ENCODE peak calls at places on chromosomes 1 and 21, in seven cellular contexts. One of them, this sample, is unnamed.

GRCh38 chr1:240776237-240776636 is 164.3 kb upstream of the GREM2 start:
- DNase-seq in CD8-positive, alpha-beta memory T cell: no peak
- DNase-seq in tibial nerve: no peak
- DNase-seq in mesendoderm: no peak
- DNase-seq in H1: no peak
- DNase-seq in tibial artery: no peak
- DNase-seq in IMR-90: no peak
- DNase-seq in this sample: no peak

GRCh38 chr1:37817481-37817880 is 9.5 kb upstream of the YRDC start:
- DNase-seq in tibial nerve: no peak
- DNase-seq in H1: no peak
- DNase-seq in mesendoderm: peak; percentile 64
- DNase-seq in tibial artery: no peak
- DNase-seq in IMR-90: peak; percentile 40
- DNase-seq in CD8-positive, alpha-beta memory T cell: no peak
- DNase-seq in this sample: peak; percentile 48

GRCh38 chr21:46388896-46389295 is 64.9 kb downstream of the PCNT start:
- DNase-seq in tibial nerve: no peak
- DNase-seq in H1: no peak
- DNase-seq in IMR-90: no peak
- DNase-seq in mesendoderm: no peak
- DNase-seq in tibial artery: no peak
- DNase-seq in CD8-positive, alpha-beta memory T cell: no peak
- DNase-seq in this sample: no peak

GRCh38 chr1:21335750-21336168 is 45.5 kb upstream of the ECE1 start:
- DNase-seq in tibial artery: no peak
- DNase-seq in IMR-90: no peak
- DNase-seq in tibial nerve: no peak
- DNase-seq in CD8-positive, alpha-beta memory T cell: no peak
- DNase-seq in mesendoderm: no peak
- DNase-seq in H1: no peak
- DNase-seq in this sample: peak; percentile 29

GRCh38 chr1:215277537-215277936 is 195.0 kb downstream of the KCNK2 start:
- DNase-seq in mesendoderm: no peak
- DNase-seq in tibial artery: no peak
- DNase-seq in tibial nerve: no peak
- DNase-seq in CD8-positive, alpha-beta memory T cell: no peak
- DNase-seq in H1: no peak
- DNase-seq in IMR-90: peak; percentile 64
- DNase-seq in this sample: no peak

GRCh38 chr1:245895455-245895959 is 611.6 kb downstream of the SMYD3 start:
- DNase-seq in mesendoderm: no peak
- DNase-seq in tibial artery: no peak
- DNase-seq in IMR-90: no peak
- DNase-seq in tibial nerve: no peak
- DNase-seq in CD8-positive, alpha-beta memory T cell: no peak
- DNase-seq in H1: no peak
- DNase-seq in this sample: no peak

GRCh38 chr1:203593723-203594122 is 32.9 kb upstream of the ATP2B4 start:
- DNase-seq in tibial artery: no peak
- DNase-seq in CD8-positive, alpha-beta memory T cell: peak; percentile 29
- DNase-seq in tibial nerve: no peak
- DNase-seq in mesendoderm: peak; percentile 74
- DNase-seq in IMR-90: peak; percentile 72
- DNase-seq in H1: peak; percentile 63
- DNase-seq in this sample: no peak

GRCh38 chr1:93516164-93516563 is 68.2 kb downstream of the FNBP1L start:
- DNase-seq in CD8-positive, alpha-beta memory T cell: no peak
- DNase-seq in IMR-90: no peak
- DNase-seq in mesendoderm: peak; percentile 25
- DNase-seq in H1: no peak
- DNase-seq in tibial nerve: no peak
- DNase-seq in tibial artery: no peak
- DNase-seq in this sample: no peak

GRCh38 chr1:228914700-228915099 is 179.4 kb downstream of the RHOU start:
- DNase-seq in tibial artery: no peak
- DNase-seq in H1: no peak
- DNase-seq in CD8-positive, alpha-beta memory T cell: no peak
- DNase-seq in tibial nerve: no peak
- DNase-seq in IMR-90: no peak
- DNase-seq in mesendoderm: no peak
- DNase-seq in this sample: no peak

GRCh38 chr1:93979718-93980319 is 70.6 kb upstream of the GCLM start:
- DNase-seq in mesendoderm: no peak
- DNase-seq in tibial nerve: no peak
- DNase-seq in CD8-positive, alpha-beta memory T cell: no peak
- DNase-seq in IMR-90: peak; percentile 69
- DNase-seq in tibial artery: no peak
- DNase-seq in H1: no peak
- DNase-seq in this sample: no peak

GRCh38 chr1:166164995-166165660 is 1.7 kb downstream of the FAM78B start:
- DNase-seq in H1: peak; percentile 83
- DNase-seq in CD8-positive, alpha-beta memory T cell: no peak
- DNase-seq in mesendoderm: peak; percentile 84
- DNase-seq in IMR-90: peak; percentile 28
- DNase-seq in tibial artery: peak; percentile 66
- DNase-seq in tibial nerve: peak; percentile 15
- DNase-seq in this sample: no peak

GRCh38 chr1:6367381-6368007 is 26.1 kb downstream of the ACOT7 start:
- DNase-seq in H1: no peak
- DNase-seq in tibial artery: no peak
- DNase-seq in CD8-positive, alpha-beta memory T cell: no peak
- DNase-seq in IMR-90: peak; percentile 51
- DNase-seq in mesendoderm: no peak
- DNase-seq in tibial nerve: no peak
- DNase-seq in this sample: no peak

GRCh38 chr1:187617776-187618175 is 789.0 kb downstream of the PLA2G4A start:
- DNase-seq in IMR-90: no peak
- DNase-seq in tibial nerve: no peak
- DNase-seq in tibial artery: no peak
- DNase-seq in mesendoderm: no peak
- DNase-seq in H1: no peak
- DNase-seq in CD8-positive, alpha-beta memory T cell: no peak
- DNase-seq in this sample: no peak

GRCh38 chr1:36160949-36161485 is 5.1 kb downstream of the MAP7D1 start:
- DNase-seq in mesendoderm: peak; percentile 86
- DNase-seq in tibial artery: peak; percentile 85
- DNase-seq in tibial nerve: peak; percentile 40
- DNase-seq in IMR-90: peak; percentile 71
- DNase-seq in CD8-positive, alpha-beta memory T cell: peak; percentile 77
- DNase-seq in H1: peak; percentile 82
- DNase-seq in this sample: peak; percentile 31

GRCh38 chr21:14533555-14534400 is 12.3 kb downstream of the SAMSN1 start:
- DNase-seq in mesendoderm: peak; percentile 8
- DNase-seq in IMR-90: no peak
- DNase-seq in tibial nerve: no peak
- DNase-seq in tibial artery: no peak
- DNase-seq in H1: no peak
- DNase-seq in CD8-positive, alpha-beta memory T cell: peak; percentile 23
- DNase-seq in this sample: no peak

GRCh38 chr1:41935226-41935625 is 16.5 kb upstream of the HIVEP3 start:
- DNase-seq in H1: no peak
- DNase-seq in CD8-positive, alpha-beta memory T cell: no peak
- DNase-seq in tibial nerve: no peak
- DNase-seq in mesendoderm: no peak
- DNase-seq in tibial artery: no peak
- DNase-seq in IMR-90: peak; percentile 34
- DNase-seq in this sample: no peak

GRCh38 chr1:3113741-3114056 is 44.7 kb downstream of the PRDM16 start:
- DNase-seq in mesendoderm: no peak
- DNase-seq in CD8-positive, alpha-beta memory T cell: no peak
- DNase-seq in IMR-90: no peak
- DNase-seq in tibial artery: no peak
- DNase-seq in tibial nerve: no peak
- DNase-seq in H1: no peak
- DNase-seq in this sample: no peak
- H3K27ac ChIP-seq in mesendoderm: no peak overlapping the region
- H3K27ac ChIP-seq in CD8-positive, alpha-beta memory T cell: no peak overlapping the region
- H3K27ac ChIP-seq in IMR-90: no peak overlapping the region
- H3K27ac ChIP-seq in tibial artery: peak overlapping the region; percentile 51
- H3K27ac ChIP-seq in tibial nerve: peak overlapping the region; percentile 88
- H3K27ac ChIP-seq in H1: no peak overlapping the region
- H3K27ac ChIP-seq in this sample: no peak overlapping the region

GRCh38 chr1:156081174-156082110 is 823 bp downstream of the MEX3A start:
- DNase-seq in IMR-90: peak; percentile 35
- DNase-seq in H1: no peak
- DNase-seq in CD8-positive, alpha-beta memory T cell: no peak
- DNase-seq in mesendoderm: peak; percentile 69
- DNase-seq in tibial artery: no peak
- DNase-seq in tibial nerve: no peak
- DNase-seq in this sample: no peak
- H3K27ac ChIP-seq in IMR-90: peak overlapping the region; percentile 91
- H3K27ac ChIP-seq in H1: peak overlapping the region; percentile 86
- H3K27ac ChIP-seq in CD8-positive, alpha-beta memory T cell: no peak overlapping the region
- H3K27ac ChIP-seq in mesendoderm: peak overlapping the region; percentile 92
- H3K27ac ChIP-seq in tibial artery: no peak overlapping the region
- H3K27ac ChIP-seq in tibial nerve: peak overlapping the region; percentile 18
- H3K27ac ChIP-seq in this sample: no peak overlapping the region

GRCh38 chr1:43207229-43207853 is 35.2 kb downstream of the CFAP57 start:
- DNase-seq in tibial nerve: no peak
- DNase-seq in H1: no peak
- DNase-seq in IMR-90: peak; percentile 70
- DNase-seq in mesendoderm: peak; percentile 46
- DNase-seq in tibial artery: no peak
- DNase-seq in CD8-positive, alpha-beta memory T cell: no peak
- DNase-seq in this sample: no peak
- H3K27ac ChIP-seq in tibial nerve: no peak overlapping the region
- H3K27ac ChIP-seq in H1: peak overlapping the region; percentile 56
- H3K27ac ChIP-seq in IMR-90: peak overlapping the region; percentile 97
- H3K27ac ChIP-seq in mesendoderm: peak overlapping the region; percentile 90
- H3K27ac ChIP-seq in tibial artery: no peak overlapping the region
- H3K27ac ChIP-seq in CD8-positive, alpha-beta memory T cell: no peak overlapping the region
- H3K27ac ChIP-seq in this sample: no peak overlapping the region

GRCh38 chr1:43847290-43847689 is 86.3 kb upstream of the ARTN start:
- DNase-seq in CD8-positive, alpha-beta memory T cell: no peak
- DNase-seq in tibial artery: no peak
- DNase-seq in mesendoderm: no peak
- DNase-seq in tibial nerve: no peak
- DNase-seq in IMR-90: no peak
- DNase-seq in H1: no peak
- DNase-seq in this sample: no peak
- H3K27ac ChIP-seq in CD8-positive, alpha-beta memory T cell: no peak overlapping the region
- H3K27ac ChIP-seq in tibial artery: no peak overlapping the region
- H3K27ac ChIP-seq in mesendoderm: no peak overlapping the region
- H3K27ac ChIP-seq in tibial nerve: no peak overlapping the region
- H3K27ac ChIP-seq in IMR-90: no peak overlapping the region
- H3K27ac ChIP-seq in H1: no peak overlapping the region
- H3K27ac ChIP-seq in this sample: no peak overlapping the region

DNA sequence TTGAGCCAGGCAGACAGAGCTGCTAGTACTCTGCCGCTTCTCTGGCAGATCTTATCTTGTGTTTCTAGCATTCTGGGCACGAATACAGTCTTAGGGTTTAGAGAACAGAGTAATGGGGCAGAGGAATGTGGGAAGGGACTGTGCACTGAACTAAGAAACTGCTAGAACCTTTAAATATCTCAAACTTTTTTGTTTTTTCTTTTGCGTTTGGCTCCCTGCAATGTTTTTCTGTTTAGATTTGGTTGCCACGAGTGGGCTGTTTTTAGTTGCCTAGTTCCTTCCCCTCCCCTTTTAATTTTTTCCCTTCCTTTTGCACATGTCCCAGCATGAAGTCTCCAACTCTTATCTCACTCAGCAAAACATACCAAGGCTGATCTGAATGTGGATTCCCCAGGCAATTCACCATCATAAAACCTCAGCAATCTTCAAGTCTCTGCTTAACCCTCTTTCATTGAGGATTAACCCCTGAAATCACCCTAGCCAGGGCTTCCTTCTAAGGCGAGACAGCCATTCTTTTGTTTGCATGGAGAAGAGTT is 3.1 kb upstream of the ATF3 start:
- DNase-seq in tibial nerve: no peak
- DNase-seq in tibial artery: no peak
- DNase-seq in IMR-90: no peak
- DNase-seq in H1: no peak
- DNase-seq in CD8-positive, alpha-beta memory T cell: no peak
- DNase-seq in mesendoderm: peak; percentile 60
- DNase-seq in this sample: no peak
- H3K27ac ChIP-seq in tibial nerve: peak overlapping the region; percentile 85
- H3K27ac ChIP-seq in tibial artery: peak overlapping the region; percentile 99
- H3K27ac ChIP-seq in IMR-90: no peak overlapping the region
- H3K27ac ChIP-seq in H1: no peak overlapping the region
- H3K27ac ChIP-seq in CD8-positive, alpha-beta memory T cell: no peak overlapping the region
- H3K27ac ChIP-seq in mesendoderm: peak overlapping the region; percentile 49
- H3K27ac ChIP-seq in this sample: no peak overlapping the region

GRCh38 chr1:77950873-77951272 is 28.0 kb downstream of the FUBP1 start:
- DNase-seq in IMR-90: no peak
- DNase-seq in tibial artery: no peak
- DNase-seq in mesendoderm: no peak
- DNase-seq in tibial nerve: no peak
- DNase-seq in CD8-positive, alpha-beta memory T cell: no peak
- DNase-seq in H1: no peak
- DNase-seq in this sample: no peak
- H3K27ac ChIP-seq in IMR-90: no peak overlapping the region
- H3K27ac ChIP-seq in tibial artery: no peak overlapping the region
- H3K27ac ChIP-seq in mesendoderm: no peak overlapping the region
- H3K27ac ChIP-seq in tibial nerve: no peak overlapping the region
- H3K27ac ChIP-seq in CD8-positive, alpha-beta memory T cell: no peak overlapping the region
- H3K27ac ChIP-seq in H1: no peak overlapping the region
- H3K27ac ChIP-seq in this sample: no peak overlapping the region

DNA sequence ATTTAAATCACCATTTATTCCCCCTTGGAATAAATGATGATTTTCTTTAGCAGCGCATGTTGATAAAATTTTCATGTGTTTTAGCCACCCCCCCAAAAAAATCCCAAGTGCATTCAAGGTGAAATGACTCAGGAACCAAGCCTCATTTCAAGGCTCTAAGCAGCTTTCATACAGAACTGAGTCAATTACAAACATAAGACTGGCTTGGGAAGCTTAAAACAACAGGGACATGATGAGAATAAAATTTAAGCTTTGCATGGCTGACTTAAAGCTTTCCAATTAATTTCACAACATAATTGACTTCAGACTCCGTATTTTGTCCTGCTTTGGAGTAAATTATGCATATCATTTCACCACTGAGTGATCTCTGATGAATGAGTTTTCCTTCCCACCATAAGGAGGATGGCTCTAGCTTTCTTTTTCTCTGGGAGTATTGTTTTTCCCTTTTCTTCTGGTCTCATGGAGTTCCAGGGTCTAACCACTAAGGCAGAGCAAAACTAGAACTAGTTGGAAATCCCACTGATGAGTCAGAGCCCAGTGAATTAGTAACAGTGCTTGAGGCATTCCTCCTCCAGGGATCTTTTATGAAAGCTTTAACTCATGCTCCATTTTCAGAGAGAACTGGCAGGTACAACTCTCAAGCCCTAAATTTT is 72.8 kb downstream of the XCL2 start:
- DNase-seq in IMR-90: peak; percentile 88
- DNase-seq in H1: no peak
- DNase-seq in tibial artery: no peak
- DNase-seq in tibial nerve: no peak
- DNase-seq in CD8-positive, alpha-beta memory T cell: no peak
- DNase-seq in mesendoderm: peak; percentile 69
- DNase-seq in this sample: no peak
- H3K27ac ChIP-seq in IMR-90: no peak overlapping the region
- H3K27ac ChIP-seq in H1: no peak overlapping the region
- H3K27ac ChIP-seq in tibial artery: no peak overlapping the region
- H3K27ac ChIP-seq in tibial nerve: peak overlapping the region; percentile 3
- H3K27ac ChIP-seq in CD8-positive, alpha-beta memory T cell: no peak overlapping the region
- H3K27ac ChIP-seq in mesendoderm: no peak overlapping the region
- H3K27ac ChIP-seq in this sample: no peak overlapping the region